ENCODE peak calls at places on chromosome 15, in five cellular contexts. One of them, this sample, is unnamed.

GRCh38 chr15:48644827-48645557 is 517 bp downstream of the FBN1 start:
- DNase-seq in A549: peak; percentile 58
- DNase-seq in HepG2: no peak
- DNase-seq in K562: no peak
- DNase-seq in GM12878: no peak
- DNase-seq in this sample: peak; percentile 73

GRCh38 chr15:44092221-44092620 is 102.8 kb downstream of the FRMD5 start:
- DNase-seq in A549: peak; percentile 24
- DNase-seq in HepG2: no peak
- DNase-seq in K562: no peak
- DNase-seq in GM12878: no peak
- DNase-seq in this sample: no peak

GRCh38 chr15:50353251-50353998 is 1.6 kb downstream of the GABPB1 start:
- DNase-seq in A549: peak; percentile 17
- DNase-seq in HepG2: no peak
- DNase-seq in K562: no peak
- DNase-seq in GM12878: no peak
- DNase-seq in this sample: no peak

GRCh38 chr15:96345560-96346389 is 15.3 kb downstream of the NR2F2 start:
- DNase-seq in A549: peak; percentile 80
- DNase-seq in HepG2: peak; percentile 47
- DNase-seq in K562: no peak
- DNase-seq in GM12878: no peak
- DNase-seq in this sample: peak; percentile 82

GRCh38 chr15:68684476-68684875 is 105.7 kb downstream of the CORO2B start:
- DNase-seq in A549: no peak
- DNase-seq in HepG2: no peak
- DNase-seq in K562: no peak
- DNase-seq in GM12878: no peak
- DNase-seq in this sample: no peak

GRCh38 chr15:34986326-34987181 is 1.5 kb downstream of the ZNF770 start:
- DNase-seq in A549: no peak
- DNase-seq in HepG2: no peak
- DNase-seq in K562: peak; percentile 60
- DNase-seq in GM12878: no peak
- DNase-seq in this sample: no peak

GRCh38 chr15:22968356-22968755 is 11.8 kb downstream of the CYFIP1 start:
- DNase-seq in A549: peak; percentile 65
- DNase-seq in HepG2: no peak
- DNase-seq in K562: no peak
- DNase-seq in GM12878: no peak
- DNase-seq in this sample: no peak

GRCh38 chr15:96355561-96356129 is 25.1 kb downstream of the NR2F2 start:
- DNase-seq in A549: no peak
- DNase-seq in HepG2: no peak
- DNase-seq in K562: no peak
- DNase-seq in GM12878: no peak
- DNase-seq in this sample: peak; percentile 6

GRCh38 chr15:76939715-76940114 is 8.2 kb downstream of the RCN2 start:
- DNase-seq in A549: no peak
- DNase-seq in HepG2: no peak
- DNase-seq in K562: no peak
- DNase-seq in GM12878: no peak
- DNase-seq in this sample: no peak

GRCh38 chr15:33135355-33135781 is 59.1 kb downstream of the FMN1 start:
- DNase-seq in A549: no peak
- DNase-seq in HepG2: no peak
- DNase-seq in K562: no peak
- DNase-seq in GM12878: no peak
- DNase-seq in this sample: no peak

GRCh38 chr15:58053236-58054153 is 12.0 kb downstream of the ALDH1A2 start:
- DNase-seq in A549: no peak
- DNase-seq in HepG2: no peak
- DNase-seq in K562: no peak
- DNase-seq in GM12878: no peak
- DNase-seq in this sample: no peak

DNA sequence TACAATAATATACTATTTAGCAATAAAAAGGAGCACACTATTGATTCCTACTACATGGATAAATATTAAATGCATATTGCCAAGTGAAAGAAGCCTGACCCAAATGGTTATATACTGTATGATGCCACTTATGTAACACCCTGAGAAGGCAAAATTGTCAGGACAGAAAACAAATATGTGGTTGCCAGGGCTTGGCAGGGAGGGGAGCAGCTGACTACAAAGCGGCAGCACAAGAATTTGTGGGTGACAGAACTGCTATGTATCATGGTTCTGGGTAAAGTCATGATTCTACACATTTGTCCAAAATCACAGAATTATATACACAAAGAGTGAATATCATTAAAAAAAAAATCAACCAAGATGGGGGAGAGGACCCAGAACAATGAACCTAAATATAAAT is 22.5 kb downstream of the TBC1D2B start:
- DNase-seq in A549: no peak
- DNase-seq in HepG2: no peak
- DNase-seq in K562: no peak
- DNase-seq in GM12878: no peak
- DNase-seq in this sample: no peak
- TF ChIP-seq JUNB in A549: no peak
- TF ChIP-seq JUNB in HepG2: no peak
- TF ChIP-seq JUNB in K562: no peak
- TF ChIP-seq JUNB in GM12878: no peak
- TF ChIP-seq JUNB in this sample: no peak

GRCh38 chr15:74158855-74159650 is 14.5 kb upstream of the ISLR start:
- DNase-seq in A549: no peak
- DNase-seq in HepG2: no peak
- DNase-seq in K562: no peak
- DNase-seq in GM12878: peak; percentile 69
- DNase-seq in this sample: no peak
- TF ChIP-seq JUNB in A549: no peak
- TF ChIP-seq JUNB in HepG2: no peak
- TF ChIP-seq JUNB in K562: no peak
- TF ChIP-seq JUNB in GM12878: peak; percentile 84
- TF ChIP-seq JUNB in this sample: no peak

GRCh38 chr15:80105193-80105984 is 45.9 kb downstream of the ZFAND6 start:
- DNase-seq in A549: no peak
- DNase-seq in HepG2: no peak
- DNase-seq in K562: no peak
- DNase-seq in GM12878: no peak
- DNase-seq in this sample: no peak
- TF ChIP-seq JUNB in A549: no peak
- TF ChIP-seq JUNB in HepG2: no peak
- TF ChIP-seq JUNB in K562: no peak
- TF ChIP-seq JUNB in GM12878: no peak
- TF ChIP-seq JUNB in this sample: no peak

GRCh38 chr15:82874267-82874666 is 64.8 kb downstream of the WHAMM start:
- DNase-seq in A549: no peak
- DNase-seq in HepG2: no peak
- DNase-seq in K562: no peak
- DNase-seq in GM12878: no peak
- DNase-seq in this sample: no peak
- TF ChIP-seq JUNB in A549: no peak
- TF ChIP-seq JUNB in HepG2: no peak
- TF ChIP-seq JUNB in K562: no peak
- TF ChIP-seq JUNB in GM12878: no peak
- TF ChIP-seq JUNB in this sample: no peak

GRCh38 chr15:90618330-90619136 is 88.8 kb downstream of the CRTC3 start:
- DNase-seq in A549: no peak
- DNase-seq in HepG2: no peak
- DNase-seq in K562: no peak
- DNase-seq in GM12878: no peak
- DNase-seq in this sample: no peak

GRCh38 chr15:90619939-90620338 is 90.2 kb downstream of the CRTC3 start:
- DNase-seq in A549: no peak
- DNase-seq in HepG2: no peak
- DNase-seq in K562: no peak
- DNase-seq in GM12878: no peak
- DNase-seq in this sample: no peak

GRCh38 chr15:90617668-90618097 is 88.0 kb downstream of the CRTC3 start:
- DNase-seq in A549: no peak
- DNase-seq in HepG2: no peak
- DNase-seq in K562: peak; percentile 34
- DNase-seq in GM12878: no peak
- DNase-seq in this sample: peak; percentile 33

GRCh38 chr15:90620379-90621134 is 90.8 kb downstream of the CRTC3 start:
- DNase-seq in A549: no peak
- DNase-seq in HepG2: no peak
- DNase-seq in K562: peak; percentile 79
- DNase-seq in GM12878: peak; percentile 27
- DNase-seq in this sample: no peak

GRCh38 chr15:90619468-90619867 is 89.7 kb downstream of the CRTC3 start:
- DNase-seq in A549: no peak
- DNase-seq in HepG2: no peak
- DNase-seq in K562: no peak
- DNase-seq in GM12878: no peak
- DNase-seq in this sample: peak; percentile 46
- TF ChIP-seq JUNB in A549: no peak
- TF ChIP-seq JUNB in HepG2: no peak
- TF ChIP-seq JUNB in K562: no peak
- TF ChIP-seq JUNB in GM12878: no peak
- TF ChIP-seq JUNB in this sample: no peak